ENCODE peak calls at places on chromosomes 11 and 22, in five cellular contexts. M is body of pancreas, V is left ventricle myocardium inferior, L is cardiac muscle cell, J is mammary epithelial cell. R is an unnamed sample.

GRCh38 chr11:16703795-16704194 is 34.7 kb upstream of the C11orf58 start:
- DNase-seq in J (no peak), V (no peak), M (no peak), L (no peak), R (no peak)

GRCh38 chr11:76667271-76667818 is 3.2 kb downstream of the LRRC32 start:
- DNase-seq in L (no peak), J (no peak), V (no peak), M (no peak), R (no peak)

GRCh38 chr11:43756575-43756974 is 76.0 kb downstream of the HSD17B12 start:
- DNase-seq in J (no peak), V (no peak), L (peak; percentile 41), M (no peak), R (no peak)

GRCh38 chr11:116787786-116788486 is at the start of gene ZPR1:
- DNase-seq in V (peak; percentile 88), J (peak; percentile 55), M (peak; percentile 80), L (peak; percentile 71), R (peak; percentile 83)

GRCh38 chr22:46196268-46196667 is 45.9 kb downstream of the PPARA start:
- DNase-seq in M (peak; percentile 44), V (peak; percentile 79), L (no peak), J (no peak), R (no peak)

GRCh38 chr11:122393209-122393850 is 262.2 kb upstream of the UBASH3B start:
- DNase-seq in L (peak; percentile 70), J (no peak), V (no peak), M (no peak), R (no peak)

GRCh38 chr11:116192509-116193206 is 580.1 kb downstream of the BUD13 start:
- DNase-seq in J (no peak), V (no peak), M (no peak), L (no peak), R (no peak)

GRCh38 chr11:124070906-124071621 is 29.9 kb upstream of the OR10G7 start:
- DNase-seq in M (peak; percentile 64), J (peak; percentile 50), V (peak; percentile 32), L (peak; percentile 90), R (peak; percentile 52)

GRCh38 chr11:8298801-8299786 is 35.4 kb upstream of the LMO1 start:
- DNase-seq in M (no peak), J (no peak), L (no peak), V (no peak), R (no peak)

GRCh38 chr11:1691027-1691877 is 5.7 kb upstream of the KRTAP5-6 start:
- DNase-seq in J (no peak), M (no peak), V (no peak), L (no peak), R (no peak)

GRCh38 chr11:84390441-84391078 is 1104.4 kb upstream of the CCDC90B start:
- DNase-seq in J (peak; percentile 0), L (no peak), M (no peak), V (no peak), R (no peak)

GRCh38 chr22:32063701-32064100 is 20.6 kb downstream of the SLC5A1 start:
- DNase-seq in L (no peak), V (no peak), M (no peak), J (no peak), R (no peak)

GRCh38 chr11:102318469-102318868 is 1.2 kb downstream of the BIRC3 start:
- DNase-seq in J (peak; percentile 38), V (no peak), M (no peak), L (no peak), R (peak; percentile 47)

GRCh38 chr11:111765320-111765983 is 737 bp downstream of the PPP2R1B start:
- DNase-seq in V (no peak), L (no peak), M (peak; percentile 75), J (peak; percentile 16), R (no peak)

GRCh38 chr11:8963569-8964323 is 496 bp downstream of the TMEM9B start:
- DNase-seq in L (no peak), J (no peak), V (peak; percentile 77), M (peak; percentile 90), R (peak; percentile 73)

GRCh38 chr11:16126361-16126760 is 230.0 kb downstream of the SOX6 start:
- DNase-seq in L (peak; percentile 56), V (no peak), J (peak; percentile 66), M (no peak), R (no peak)

GRCh38 chr11:43812471-43812870 is 68.2 kb upstream of the ALKBH3 start:
- DNase-seq in V (no peak), L (no peak), M (no peak), J (no peak), R (no peak)

GRCh38 chr22:50526849-50527801 is 1.7 kb upstream of the SCO2 start:
- DNase-seq in L (peak; percentile 67), V (peak; percentile 65), M (no peak), J (no peak), R (peak; percentile 29)

GRCh38 chr11:57425565-57426438 is 1.1 kb downstream of the SLC43A3 start:
- DNase-seq in M (peak; percentile 41), V (peak; percentile 65), L (peak; percentile 62), J (peak; percentile 36), R (no peak)

GRCh38 chr11:71214553-71215371 is 37.6 kb downstream of the SHANK2 start:
- DNase-seq in V (no peak), L (no peak), M (no peak), J (no peak), R (no peak)

GRCh38 chr11:18775492-18776292 is 15.9 kb downstream of the PTPN5 start:
- DNase-seq in L (peak; percentile 60), J (peak; percentile 31), M (peak; percentile 86), V (peak; percentile 28), R (peak; percentile 2)

GRCh38 chr22:24450600-24450999 is 23.2 kb downstream of the ADORA2A start:
- DNase-seq in J (no peak), V (peak; percentile 25), L (peak; percentile 28), M (no peak), R (no peak)

GRCh38 chr22:24453853-24454252 is 26.5 kb downstream of the ADORA2A start:
- DNase-seq in J (no peak), V (no peak), M (no peak), L (no peak), R (no peak)

GRCh38 chr22:24455751-24456426 is 28.5 kb downstream of the ADORA2A start:
- DNase-seq in M (peak; percentile 29), L (peak; percentile 55), V (peak; percentile 77), J (no peak), R (no peak)

GRCh38 chr22:24455039-24455438 is 27.6 kb downstream of the ADORA2A start:
- DNase-seq in V (peak; percentile 29), L (no peak), J (no peak), M (no peak), R (no peak)

DNA sequence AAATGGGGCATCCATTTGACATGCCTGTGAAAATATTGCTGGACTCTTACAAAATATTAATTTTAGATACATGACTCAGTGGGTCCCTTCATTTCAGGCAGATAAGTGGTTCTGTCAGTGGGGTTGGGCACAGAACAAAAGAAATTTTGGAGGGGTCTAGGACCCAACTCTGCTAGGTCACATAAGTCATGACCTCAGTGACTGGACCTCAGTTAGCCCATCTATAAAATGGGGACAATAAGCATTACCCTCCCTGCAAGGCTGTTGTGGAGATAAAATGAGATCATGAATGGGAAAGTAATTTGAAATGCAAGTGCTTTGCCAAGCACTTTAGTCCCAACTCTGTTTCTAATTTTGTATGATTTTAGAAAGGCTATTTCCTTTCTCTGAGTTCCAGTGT is 23.8 kb downstream of the ADORA2A start:
- DNase-seq in M (no peak), J (no peak), V (no peak), L (no peak), R (no peak)
- H3K27ac ChIP-seq in M (no peak overlapping the region), J (no peak overlapping the region), V (peak overlapping the region; percentile 45), L (peak overlapping the region; percentile 78), R (no peak overlapping the region)

DNA sequence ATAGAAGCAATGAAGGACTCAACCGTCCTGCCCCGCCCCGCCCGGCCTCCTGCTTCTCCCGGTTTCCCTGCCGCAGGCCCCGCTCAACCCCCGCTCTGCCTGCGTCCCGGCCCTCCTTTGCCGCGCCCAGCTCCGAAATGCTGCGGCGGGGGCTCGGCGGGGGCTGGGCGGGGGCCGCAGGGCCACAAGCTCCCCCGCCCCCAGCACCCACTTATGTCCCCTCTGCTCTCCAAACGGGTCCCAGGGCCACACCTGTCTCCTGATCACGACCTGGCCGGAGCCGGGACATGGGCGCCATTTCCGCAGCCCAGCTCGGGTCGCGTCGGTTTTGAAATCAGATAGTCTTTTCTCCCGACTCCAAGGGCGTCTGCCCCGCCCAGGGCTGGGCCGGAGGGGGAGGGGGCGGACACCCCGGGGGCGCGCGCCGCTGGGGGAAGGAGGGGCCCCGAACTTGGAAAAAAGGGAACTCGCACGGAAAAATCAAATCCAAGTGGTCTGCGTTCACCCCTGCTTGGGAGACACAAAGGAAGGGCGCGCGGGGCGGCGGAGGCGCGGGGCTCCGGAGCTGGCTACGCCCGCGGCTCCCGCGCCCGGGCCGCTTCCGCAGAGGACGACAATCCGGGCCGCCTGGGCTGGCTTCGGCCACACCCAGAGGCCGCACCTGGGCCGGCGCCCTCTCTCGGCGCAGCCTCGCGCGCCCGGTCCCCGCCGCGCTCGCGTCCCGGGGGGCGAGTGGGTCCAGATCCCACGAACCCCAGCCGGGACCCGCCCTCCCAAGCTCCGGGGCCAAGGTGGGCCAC is 70.5 kb upstream of the EP300 start:
- DNase-seq in L (peak; percentile 72), V (peak; percentile 75), J (peak; percentile 53), M (peak; percentile 75), R (peak; percentile 53)
- TF ChIP-seq CTCF in L (no peak), V (peak; percentile 45), J (no peak), M (no peak), R (no peak)

GRCh38 chr11:127050141-127050632 is 49.6 kb upstream of the KIRREL3 start:
- DNase-seq in M (no peak), V (no peak), J (no peak), L (no peak), R (no peak)

GRCh38 chr11:127049486-127049885 is 48.9 kb upstream of the KIRREL3 start:
- DNase-seq in M (no peak), L (no peak), J (no peak), V (no peak), R (no peak)

GRCh38 chr11:127042445-127042844 is 41.9 kb upstream of the KIRREL3 start:
- DNase-seq in L (no peak), V (no peak), J (peak; percentile 5), M (no peak), R (no peak)

DNA sequence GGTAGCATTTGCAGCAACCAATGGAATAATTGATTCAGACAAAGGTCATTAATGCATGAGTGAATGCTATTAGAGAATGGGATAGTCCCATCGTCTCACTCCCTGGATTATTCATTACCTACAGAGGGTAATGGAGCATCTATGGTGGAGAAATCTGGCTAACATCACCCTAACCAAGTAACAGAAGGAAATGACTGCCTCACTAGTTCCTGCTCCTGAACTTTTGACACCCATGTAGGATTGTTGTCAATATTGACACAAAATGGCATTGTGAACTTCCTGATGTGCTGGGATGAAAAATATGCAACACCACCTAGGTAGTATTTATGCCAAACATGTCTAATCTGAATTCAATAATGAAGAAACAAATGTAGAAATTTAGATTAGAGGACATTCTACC is 44.0 kb upstream of the KIRREL3 start:
- DNase-seq in L (no peak), V (no peak), M (no peak), J (no peak), R (no peak)
- H3K27ac ChIP-seq in L (no peak overlapping the region), V (no peak overlapping the region), M (no peak overlapping the region), J (no peak overlapping the region), R (no peak overlapping the region)

DNA sequence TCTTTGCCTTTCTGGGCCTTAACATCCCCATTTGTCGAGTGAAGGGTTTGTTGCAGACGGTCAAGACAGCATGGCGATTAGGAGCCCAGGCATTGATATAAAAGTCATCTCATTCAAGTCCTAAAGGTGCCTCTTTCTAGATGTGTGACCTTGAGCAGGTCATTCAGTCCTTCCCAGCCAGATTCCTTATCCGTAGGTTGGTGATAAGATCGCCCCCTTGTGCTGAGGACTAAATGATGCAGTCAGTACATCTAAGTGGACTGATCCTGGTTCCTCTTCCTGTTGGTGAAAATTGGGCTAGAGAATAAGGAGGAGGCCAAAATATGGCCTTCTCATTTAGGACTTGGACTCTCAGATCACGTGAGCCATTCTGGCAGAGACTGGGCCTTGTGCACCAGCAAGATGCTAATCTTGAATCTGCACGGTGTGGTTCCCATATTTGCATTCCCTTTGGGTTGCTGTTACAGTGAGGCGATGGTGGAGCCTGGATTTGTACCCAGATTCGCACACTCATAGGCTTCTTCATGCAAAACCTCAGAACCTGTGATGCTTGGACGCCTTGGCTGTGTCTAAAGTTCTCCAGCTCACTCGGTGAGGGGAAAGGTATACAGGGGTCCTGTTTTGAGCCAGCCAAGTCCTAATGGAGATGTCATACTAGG is 156.8 kb downstream of the MYO18B start:
- DNase-seq in V (no peak), L (no peak), M (no peak), J (no peak), R (no peak)
- TF ChIP-seq CTCF in V (peak; percentile 21), L (no peak), M (no peak), J (peak; percentile 29), R (no peak)

R was measured in CD4-positive, alpha-beta T cell.